ENCODE peak calls at places on chromosomes 7 and 10, in four cellular contexts. R, D, H and S are unnamed samples.

GRCh38 chr7:141700291-141700847 is 1.6 kb downstream of the DENND11 start:
- DNase-seq in R (no peak), D (no peak), H (no peak), S (peak)

GRCh38 chr7:153401795-153402720 is 642.5 kb downstream of the ACTR3B start:
- DNase-seq in R (no peak), D (no peak), H (no peak), S (no peak)

GRCh38 chr7:132943645-132944044 is 138.2 kb downstream of the CHCHD3 start:
- DNase-seq in R (no peak), D (no peak), H (no peak), S (no peak)

GRCh38 chr10:52652431-52653220 is 120.0 kb downstream of the MBL2 start:
- DNase-seq in R (no peak), D (no peak), H (no peak), S (no peak)

GRCh38 chr7:32479574-32480200 is 10.5 kb downstream of the LSM5 start:
- DNase-seq in R (peak), D (peak), H (no peak), S (peak)

GRCh38 chr10:124535731-124536495 is 74.3 kb downstream of the LHPP start:
- DNase-seq in R (no peak), D (no peak), H (no peak), S (no peak)

GRCh38 chr7:74479961-74480829 is 26.5 kb downstream of the GTF2IRD1 start:
- DNase-seq in R (peak), D (peak), H (no peak), S (peak)

GRCh38 chr7:151076863-151077704 is 3.5 kb downstream of the FASTK start:
- DNase-seq in R (no peak), D (no peak), H (no peak), S (no peak)

GRCh38 chr7:69840248-69840647 is 242.0 kb downstream of the AUTS2 start:
- DNase-seq in R (no peak), D (no peak), H (no peak), S (peak)

GRCh38 chr10:113382691-113383090 is 170.2 kb upstream of the HABP2 start:
- DNase-seq in R (no peak), D (no peak), H (no peak), S (no peak)

GRCh38 chr7:27636326-27637006 is 26.2 kb downstream of the HIBADH start:
- DNase-seq in R (peak), D (no peak), H (no peak), S (peak)

GRCh38 chr10:89296227-89296648 is 5.6 kb upstream of the IFIT2 start:
- DNase-seq in R (peak), D (no peak), H (no peak), S (peak)

GRCh38 chr7:70171369-70171768 is 573.1 kb downstream of the AUTS2 start:
- DNase-seq in R (no peak), D (no peak), H (no peak), S (no peak)

GRCh38 chr10:7389346-7389745 is 21.5 kb downstream of the SFMBT2 start:
- DNase-seq in R (no peak), D (no peak), H (no peak), S (no peak)

GRCh38 chr7:22597845-22598244 is 97.9 kb upstream of the STEAP1B start:
- DNase-seq in R (peak), D (peak), H (no peak), S (peak)

GRCh38 chr10:4775808-4776207 is 50.2 kb upstream of the AKR1E2 start:
- DNase-seq in R (peak), D (peak), H (no peak), S (peak)

GRCh38 chr10:29648983-29649268 is 14.2 kb upstream of the SVIL start:
- DNase-seq in R (peak), D (peak), H (no peak), S (peak)

GRCh38 chr10:28281726-28282325 is 21.0 kb downstream of the MPP7 start:
- DNase-seq in R (no peak), D (no peak), H (no peak), S (no peak)

GRCh38 chr7:106381252-106381651 is 96.5 kb upstream of the NAMPT start:
- DNase-seq in R (no peak), D (no peak), H (no peak), S (no peak)

GRCh38 chr10:17257466-17258321 is 29.7 kb downstream of the VIM start:
- DNase-seq in R (peak), D (peak), H (no peak), S (peak)

GRCh38 chr10:103861501-103861900 is 6.1 kb upstream of the SH3PXD2A start:
- DNase-seq in R (no peak), D (peak), H (no peak), S (no peak)

GRCh38 chr7:1232103-1232466 is 587 bp upstream of the UNCX start:
- DNase-seq in R (no peak), D (no peak), H (no peak), S (no peak)

GRCh38 chr10:76491216-76491615 is 1059.8 kb downstream of the LRMDA start:
- DNase-seq in R (peak), D (peak), H (no peak), S (peak)

GRCh38 chr7:3399858-3400257 is 98.8 kb downstream of the SDK1 start:
- DNase-seq in R (peak), D (peak), H (no peak), S (peak)

GRCh38 chr7:144011458-144012230 is 11.5 kb downstream of the OR6B1 start:
- DNase-seq in R (peak), D (no peak), H (no peak), S (peak)

GRCh38 chr10:104580774-104581675 is 60.1 kb upstream of the SORCS3 start:
- DNase-seq in R (peak), D (peak), H (peak), S (peak)

GRCh38 chr10:71494980-71495381 is 98.3 kb downstream of the CDH23 start:
- DNase-seq in R (no peak), D (no peak), H (no peak), S (no peak)

GRCh38 chr7:129188372-129188891 is at the start of gene SMO:
- DNase-seq in R (peak), D (no peak), H (no peak), S (peak)

GRCh38 chr7:1571261-1571650 is 1.4 kb upstream of the PSMG3 start:
- DNase-seq in R (peak), D (peak), H (no peak), S (peak)

GRCh38 chr7:5507026-5507425 is 83.4 kb upstream of the TNRC18 start:
- DNase-seq in R (no peak), D (no peak), H (no peak), S (peak)

GRCh38 chr7:5508698-5509097 is 85.1 kb upstream of the TNRC18 start:
- DNase-seq in R (no peak), D (no peak), H (no peak), S (no peak)

GRCh38 chr7:5514440-5515035 is 90.9 kb upstream of the TNRC18 start:
- DNase-seq in R (peak), D (no peak), H (no peak), S (peak)

GRCh38 chr7:5510426-5511045 is 86.9 kb upstream of the TNRC18 start:
- DNase-seq in R (no peak), D (no peak), H (no peak), S (no peak)
- H3K4me3 ChIP-seq in R (no peak), D (no peak), H (no peak), S (no peak)

GRCh38 chr7:75931676-75932075 is 16.7 kb downstream of the POR start:
- DNase-seq in R (no peak), D (no peak), H (no peak), S (no peak)
- TF ChIP-seq CTCF in R (no peak), D (no peak), H (no peak), S (no peak)

GRCh38 chr10:69225681-69226080 is 5.5 kb downstream of the HKDC1 start:
- DNase-seq in R (no peak), D (no peak), H (no peak), S (no peak)

GRCh38 chr10:69220510-69220909 is 378 bp downstream of the HKDC1 start:
- DNase-seq in R (no peak), D (no peak), H (no peak), S (no peak)

GRCh38 chr10:69224862-69225657 is 4.9 kb downstream of the HKDC1 start:
- DNase-seq in R (no peak), D (no peak), H (no peak), S (no peak)

GRCh38 chr10:69222157-69223027 is 2.3 kb downstream of the HKDC1 start:
- DNase-seq in R (peak), D (peak), H (no peak), S (peak)

GRCh38 chr10:69223028-69223342 is 2.9 kb downstream of the HKDC1 start:
- DNase-seq in R (no peak), D (no peak), H (no peak), S (no peak)
- H3K4me3 ChIP-seq in R (no peak), D (no peak), H (no peak), S (no peak)

DNA sequence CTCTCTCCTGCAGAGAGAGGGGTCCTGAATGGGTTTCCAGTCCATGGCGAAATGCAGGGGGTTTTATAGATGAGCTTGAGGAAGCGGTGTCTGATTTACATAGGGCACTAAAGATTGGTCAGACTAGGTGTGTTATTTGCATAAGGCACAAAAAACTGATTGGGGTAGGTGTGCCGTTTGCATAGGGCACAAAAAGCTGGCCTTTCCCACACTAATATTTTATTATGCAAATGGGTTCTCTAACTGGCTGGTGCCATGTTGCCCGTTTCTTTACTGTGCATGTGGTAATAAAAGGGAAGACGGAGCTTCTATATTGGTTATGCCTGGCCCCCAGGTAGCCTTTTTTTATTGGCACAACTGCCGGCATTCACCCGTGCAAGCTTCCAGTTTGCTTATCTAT is 50.2 kb downstream of the MALRD1 start:
- DNase-seq in R (no peak), D (no peak), H (no peak), S (no peak)
- TF ChIP-seq CTCF in R (no peak), D (no peak), H (no peak), S (no peak)

DNA sequence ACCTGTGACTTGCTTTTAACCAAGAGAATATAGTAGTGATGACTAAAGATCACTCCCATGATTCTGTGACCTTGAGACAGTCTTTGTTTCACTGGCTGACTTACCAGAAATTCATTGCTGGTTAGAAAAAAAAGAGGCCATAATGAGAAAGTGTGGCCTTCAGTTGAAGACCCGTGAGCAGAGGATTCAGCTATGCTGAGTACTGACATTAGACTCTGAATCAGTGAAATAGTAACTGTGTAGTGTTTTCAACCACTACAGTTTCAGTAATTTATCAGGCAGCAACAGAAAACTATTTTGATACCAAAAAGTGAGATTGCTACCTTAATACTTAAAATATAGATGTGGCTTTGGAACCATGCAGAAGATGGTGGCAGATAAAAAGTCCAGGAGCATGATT is 298.0 kb upstream of the KCND2 start:
- DNase-seq in R (peak), D (no peak), H (no peak), S (no peak)
- H3K4me3 ChIP-seq in R (no peak), D (no peak), H (no peak), S (no peak)

GRCh38 chr7:43456200-43456599 is 126.7 kb upstream of the STK17A start:
- DNase-seq in R (no peak), D (no peak), H (no peak), S (no peak)
- TF ChIP-seq CTCF in R (no peak), D (peak), H (no peak), S (peak)

DNA sequence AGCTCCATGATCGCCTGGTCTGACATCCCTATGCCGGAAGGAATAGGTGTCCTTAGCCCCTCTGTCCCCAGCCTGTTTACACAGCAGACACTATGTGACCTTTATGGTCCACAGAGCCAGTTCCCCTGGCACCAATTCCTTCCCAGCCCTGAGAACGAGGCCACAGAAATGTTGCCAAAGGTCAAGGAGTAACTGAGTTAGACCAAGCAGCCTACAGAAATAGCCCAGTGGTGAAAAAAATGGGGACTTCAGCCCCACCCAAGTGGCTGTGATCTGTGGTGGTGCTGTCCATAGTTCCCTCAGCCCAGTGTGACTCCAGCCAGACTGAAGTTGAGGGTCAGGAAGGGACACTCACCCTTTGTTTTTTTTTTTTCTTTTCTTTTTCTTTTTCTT is 2.5 kb downstream of the PGAM2 start:
- DNase-seq in R (no peak), D (no peak), H (no peak), S (no peak)
- H3K4me3 ChIP-seq in R (no peak), D (no peak), H (no peak), S (no peak)